ENCODE peak calls at places on chromosomes 7 and 10, in four cellular contexts. One of them, this sample, is unnamed.
A peak's percentile ranks its signal among the peaks of the same experiment; 100 is the strongest.

GRCh38 chr7:93723424-93724124 is 149.1 kb upstream of the CALCR start:
- DNase-seq in GM12878: no peak
- DNase-seq in K562: no peak
- DNase-seq in HepG2: no peak
- DNase-seq in this sample: no peak

GRCh38 chr7:156733638-156734037 is 93.1 kb downstream of the RNF32 start:
- DNase-seq in GM12878: no peak
- DNase-seq in K562: no peak
- DNase-seq in HepG2: no peak
- DNase-seq in this sample: no peak

GRCh38 chr10:5014936-5015335 is 11.3 kb upstream of the AKR1C2 start:
- DNase-seq in GM12878: no peak
- DNase-seq in K562: peak; percentile 13
- DNase-seq in HepG2: peak; percentile 29
- DNase-seq in this sample: peak; percentile 31

GRCh38 chr10:128042131-128042610 is 84.1 kb downstream of the MKI67 start:
- DNase-seq in GM12878: no peak
- DNase-seq in K562: no peak
- DNase-seq in HepG2: no peak
- DNase-seq in this sample: no peak

GRCh38 chr7:36668080-36668479 is 56.2 kb downstream of the AOAH start:
- DNase-seq in GM12878: no peak
- DNase-seq in K562: no peak
- DNase-seq in HepG2: no peak
- DNase-seq in this sample: no peak

GRCh38 chr10:124566981-124567835 is 105.6 kb downstream of the LHPP start:
- DNase-seq in GM12878: no peak
- DNase-seq in K562: no peak
- DNase-seq in HepG2: no peak
- DNase-seq in this sample: no peak

GRCh38 chr7:135236727-135237126 is 3.1 kb downstream of the STRA8 start:
- DNase-seq in GM12878: peak; percentile 53
- DNase-seq in K562: no peak
- DNase-seq in HepG2: no peak
- DNase-seq in this sample: no peak

GRCh38 chr10:98110356-98110755 is 24.1 kb upstream of the R3HCC1L start:
- DNase-seq in GM12878: no peak
- DNase-seq in K562: no peak
- DNase-seq in HepG2: no peak
- DNase-seq in this sample: no peak

GRCh38 chr7:18685961-18686360 is 190.4 kb downstream of the HDAC9 start:
- DNase-seq in GM12878: no peak
- DNase-seq in K562: no peak
- DNase-seq in HepG2: no peak
- DNase-seq in this sample: no peak

GRCh38 chr10:110667620-110668343 is 23.6 kb downstream of the RBM20 start:
- DNase-seq in GM12878: no peak
- DNase-seq in K562: no peak
- DNase-seq in HepG2: no peak
- DNase-seq in this sample: no peak

GRCh38 chr7:100539436-100540006 is 518 bp downstream of the AGFG2 start:
- DNase-seq in GM12878: no peak
- DNase-seq in K562: no peak
- DNase-seq in HepG2: no peak
- DNase-seq in this sample: no peak

GRCh38 chr7:23055582-23056178 is 41.8 kb upstream of the HYCC1 start:
- DNase-seq in GM12878: peak; percentile 60
- DNase-seq in K562: peak; percentile 62
- DNase-seq in HepG2: peak; percentile 52
- DNase-seq in this sample: peak; percentile 38

GRCh38 chr7:5643280-5643679 is 138.2 kb downstream of the RNF216 start:
- DNase-seq in GM12878: no peak
- DNase-seq in K562: no peak
- DNase-seq in HepG2: no peak
- DNase-seq in this sample: peak; percentile 13

GRCh38 chr10:1762066-1762465 is 24.7 kb upstream of the ADARB2 start:
- DNase-seq in GM12878: no peak
- DNase-seq in K562: no peak
- DNase-seq in HepG2: no peak
- DNase-seq in this sample: no peak

GRCh38 chr7:13989138-13989943 is at the start of gene ETV1:
- DNase-seq in GM12878: no peak
- DNase-seq in K562: peak; percentile 86
- DNase-seq in HepG2: peak; percentile 14
- DNase-seq in this sample: peak; percentile 56

GRCh38 chr7:134541-134940 is 57.8 kb upstream of the FAM20C start:
- DNase-seq in GM12878: no peak
- DNase-seq in K562: no peak
- DNase-seq in HepG2: no peak
- DNase-seq in this sample: no peak

GRCh38 chr10:101458869-101459268 is 104.9 kb downstream of the BTRC start:
- DNase-seq in GM12878: no peak
- DNase-seq in K562: no peak
- DNase-seq in HepG2: no peak
- DNase-seq in this sample: no peak

GRCh38 chr7:134128829-134129228 is 1.7 kb downstream of the LRGUK start:
- DNase-seq in GM12878: no peak
- DNase-seq in K562: no peak
- DNase-seq in HepG2: no peak
- DNase-seq in this sample: no peak

GRCh38 chr7:17598846-17599245 is 300.4 kb downstream of the AHR start:
- DNase-seq in GM12878: no peak
- DNase-seq in K562: no peak
- DNase-seq in HepG2: no peak
- DNase-seq in this sample: no peak

GRCh38 chr10:28768227-28768626 is 90.9 kb downstream of the BAMBI start:
- DNase-seq in GM12878: no peak
- DNase-seq in K562: no peak
- DNase-seq in HepG2: no peak
- DNase-seq in this sample: no peak

DNA sequence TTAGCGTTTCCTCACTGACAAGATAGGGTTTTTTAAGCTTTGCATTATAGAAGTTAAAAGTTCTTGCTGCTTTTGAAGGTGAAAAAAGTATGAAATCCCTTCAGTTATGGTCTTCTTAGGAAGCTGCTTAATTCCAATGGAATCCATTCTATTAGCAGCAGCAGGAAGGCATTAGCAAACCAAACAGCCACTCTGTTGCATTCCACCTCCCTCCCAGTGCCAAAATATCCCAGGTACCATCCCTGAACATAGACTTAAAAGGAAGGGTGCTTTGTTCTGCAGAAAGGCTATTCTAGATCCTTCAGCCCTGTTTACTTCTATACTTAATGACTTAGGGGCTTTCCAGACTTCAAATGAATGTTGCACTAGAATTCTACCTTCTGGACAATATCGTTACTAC is 23.8 kb downstream of the ENO4 start:
- DNase-seq in GM12878: no peak
- DNase-seq in K562: no peak
- DNase-seq in HepG2: no peak
- DNase-seq in this sample: no peak
- TF ChIP-seq ESRRA in GM12878: no peak
- TF ChIP-seq ESRRA in K562: no peak
- TF ChIP-seq ESRRA in HepG2: no peak
- TF ChIP-seq ESRRA in this sample: no peak

DNA sequence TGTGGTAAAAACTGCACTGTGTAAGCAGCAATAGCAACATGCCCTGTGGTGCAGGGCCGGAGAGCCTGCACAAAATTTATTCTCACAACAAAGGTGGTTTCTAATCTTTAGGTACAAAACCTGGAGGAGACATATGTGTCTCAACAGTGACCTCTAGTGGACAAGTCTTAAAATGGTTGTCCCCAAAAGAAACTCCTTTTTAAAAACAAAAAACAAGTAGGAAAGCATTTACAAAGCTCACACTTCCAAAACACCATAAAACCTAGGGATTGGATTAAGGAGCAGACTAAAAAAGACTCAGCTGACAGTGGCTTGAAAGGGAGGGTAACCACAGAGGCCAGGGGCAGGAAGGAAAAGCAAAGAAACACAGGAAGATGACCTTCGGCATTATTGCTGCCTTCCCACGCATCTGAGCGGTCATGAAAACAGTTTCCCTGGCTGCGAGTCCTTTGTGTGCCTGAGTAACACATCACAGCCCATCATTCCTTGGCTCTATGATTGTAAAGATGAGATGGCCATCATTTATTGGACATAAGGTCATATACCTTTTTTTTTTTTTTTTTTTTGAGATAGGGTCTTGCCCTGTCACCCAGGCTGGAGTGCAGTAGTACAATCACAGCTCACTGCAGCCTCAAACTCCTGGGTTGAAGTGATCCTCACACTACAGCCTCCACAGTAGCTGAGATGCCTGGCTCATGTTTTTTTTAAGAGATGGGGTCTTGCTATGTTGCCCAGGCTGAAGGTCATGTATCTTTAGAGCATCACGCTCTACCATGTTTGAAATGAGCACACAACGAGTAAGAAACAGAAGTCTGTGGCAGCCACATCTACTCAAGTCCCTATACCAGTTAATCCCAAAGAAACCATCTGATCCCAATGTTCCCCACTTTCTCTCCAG is 39.5 kb downstream of the RSU1 start:
- DNase-seq in GM12878: no peak
- DNase-seq in K562: peak; percentile 64
- DNase-seq in HepG2: peak; percentile 50
- DNase-seq in this sample: peak; percentile 53
- TF ChIP-seq BHLHE40 in GM12878: no peak
- TF ChIP-seq BHLHE40 in K562: no peak
- TF ChIP-seq BHLHE40 in HepG2: no peak
- TF ChIP-seq BHLHE40 in this sample: no peak

GRCh38 chr10:67302701-67303100 is 376.9 kb downstream of the LRRTM3 start:
- DNase-seq in GM12878: no peak
- DNase-seq in K562: no peak
- DNase-seq in HepG2: no peak
- DNase-seq in this sample: no peak
- TF ChIP-seq ESRRA in GM12878: no peak
- TF ChIP-seq ESRRA in K562: no peak
- TF ChIP-seq ESRRA in HepG2: no peak
- TF ChIP-seq ESRRA in this sample: no peak

DNA sequence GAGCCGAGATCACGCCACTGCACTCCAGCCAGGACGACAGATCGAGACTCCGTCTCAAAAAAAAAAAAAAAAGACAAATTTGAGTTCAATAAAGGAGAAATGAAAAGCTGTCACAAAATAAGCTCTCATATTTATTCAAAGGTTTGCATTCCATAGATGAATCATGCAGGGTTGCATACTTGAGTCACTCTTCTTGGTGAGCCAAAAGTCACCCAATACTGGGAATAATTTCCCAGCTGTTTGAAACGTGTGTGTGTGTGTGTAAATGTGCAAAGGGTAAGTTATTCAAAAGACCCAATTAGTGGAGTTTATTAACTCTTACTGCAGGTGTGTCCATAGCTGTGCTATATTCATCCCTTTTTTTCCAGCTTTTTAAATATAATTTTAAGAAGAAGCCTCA is 297.7 kb downstream of the CCDC3 start:
- DNase-seq in GM12878: no peak
- DNase-seq in K562: no peak
- DNase-seq in HepG2: no peak
- DNase-seq in this sample: peak; percentile 57
- TF ChIP-seq BHLHE40 in GM12878: no peak
- TF ChIP-seq BHLHE40 in K562: no peak
- TF ChIP-seq BHLHE40 in HepG2: no peak
- TF ChIP-seq BHLHE40 in this sample: no peak

GRCh38 chr10:119253433-119254174 is 46.2 kb downstream of the GRK5 start:
- DNase-seq in GM12878: no peak
- DNase-seq in K562: no peak
- DNase-seq in HepG2: peak; percentile 92
- DNase-seq in this sample: peak; percentile 86
- TF ChIP-seq ESRRA in GM12878: no peak
- TF ChIP-seq ESRRA in K562: no peak
- TF ChIP-seq ESRRA in HepG2: peak; percentile 78
- TF ChIP-seq ESRRA in this sample: no peak

GRCh38 chr7:7820409-7820808 is 102.0 kb upstream of the RPA3 start:
- DNase-seq in GM12878: no peak
- DNase-seq in K562: no peak
- DNase-seq in HepG2: no peak
- DNase-seq in this sample: no peak
- TF ChIP-seq BHLHE40 in GM12878: no peak
- TF ChIP-seq BHLHE40 in K562: no peak
- TF ChIP-seq BHLHE40 in HepG2: no peak
- TF ChIP-seq BHLHE40 in this sample: no peak

DNA sequence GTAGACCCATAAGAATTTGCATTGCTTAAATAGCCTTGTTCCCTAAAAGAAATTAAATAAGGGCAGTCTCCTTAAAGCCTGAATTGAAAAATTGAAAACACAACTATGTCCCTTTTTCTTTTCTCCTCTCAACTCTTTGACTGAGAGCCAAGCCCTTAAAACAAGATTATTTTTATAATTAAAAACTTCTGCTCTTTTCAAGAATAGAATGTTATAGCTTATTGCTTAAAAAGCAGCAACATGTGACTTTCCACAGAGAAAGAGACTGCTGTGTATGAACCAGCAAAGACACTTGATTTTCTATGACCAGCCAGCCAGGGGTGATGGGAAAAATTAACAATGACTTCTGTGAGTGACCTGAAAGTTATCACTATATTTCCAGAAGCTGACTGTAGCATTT is 295.2 kb upstream of the CELF2 start:
- DNase-seq in GM12878: no peak
- DNase-seq in K562: no peak
- DNase-seq in HepG2: no peak
- DNase-seq in this sample: no peak
- TF ChIP-seq ESRRA in GM12878: no peak
- TF ChIP-seq ESRRA in K562: no peak
- TF ChIP-seq ESRRA in HepG2: no peak
- TF ChIP-seq ESRRA in this sample: no peak

GRCh38 chr10:42960491-42961155 is 116.2 kb upstream of the RET start:
- DNase-seq in GM12878: no peak
- DNase-seq in K562: no peak
- DNase-seq in HepG2: no peak
- DNase-seq in this sample: peak; percentile 11
- TF ChIP-seq BHLHE40 in GM12878: no peak
- TF ChIP-seq BHLHE40 in K562: no peak
- TF ChIP-seq BHLHE40 in HepG2: no peak
- TF ChIP-seq BHLHE40 in this sample: no peak

DNA sequence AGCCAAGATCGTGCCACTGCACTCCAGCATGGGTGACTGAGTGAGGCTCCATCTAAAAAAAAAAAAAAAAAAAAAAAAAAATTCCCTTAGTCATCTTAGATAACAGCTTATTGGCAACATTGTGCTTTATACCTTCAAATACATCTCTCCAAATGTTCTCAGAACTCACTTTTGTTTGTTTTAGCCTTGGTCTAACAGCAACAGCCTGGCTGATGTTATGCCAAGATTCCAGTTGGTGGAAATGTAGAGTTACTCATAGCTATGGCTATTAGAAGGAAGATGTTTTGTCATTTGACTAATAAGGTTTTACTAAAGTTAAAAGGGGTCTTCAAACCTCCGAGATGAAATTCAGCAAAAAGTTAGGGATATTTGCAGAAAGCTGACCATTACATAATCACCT is 481.4 kb downstream of the NEBL start:
- DNase-seq in GM12878: no peak
- DNase-seq in K562: no peak
- DNase-seq in HepG2: no peak
- DNase-seq in this sample: no peak
- TF ChIP-seq ESRRA in GM12878: no peak
- TF ChIP-seq ESRRA in K562: no peak
- TF ChIP-seq ESRRA in HepG2: no peak
- TF ChIP-seq ESRRA in this sample: no peak

This sample was measured in A549.